ENCODE peak calls at places on chromosomes 4 and X, in seven cellular contexts. K, N, G, X, L, O and S are unnamed samples.

GRCh38 chr4:92305148-92305877 is 1.5 kb downstream of the GRID2 start:
- DNase-seq in K (no peak), N (no peak), O (peak; percentile 32), X (peak; percentile 86), G (peak; percentile 16), L (peak; percentile 22), S (no peak)

GRCh38 chrX:69501433-69501832 is 2.7 kb upstream of the NALF2 start:
- DNase-seq in G (no peak), O (no peak), N (no peak), X (no peak), K (peak; percentile 17), L (peak; percentile 48), S (no peak)

GRCh38 chrX:68059469-68059868 is 373.8 kb downstream of the OPHN1 start:
- DNase-seq in K (no peak), N (no peak), L (no peak), X (no peak), O (no peak), G (no peak), S (no peak)

GRCh38 chrX:40809210-40809609 is 73.9 kb upstream of the MED14 start:
- DNase-seq in K (no peak), X (no peak), O (peak; percentile 49), G (no peak), L (no peak), N (no peak), S (no peak)

GRCh38 chrX:23503835-23504539 is 163.3 kb upstream of the PRDX4 start:
- DNase-seq in N (peak; percentile 57), O (peak; percentile 66), K (no peak), X (no peak), G (peak; percentile 83), L (peak; percentile 79), S (no peak)

GRCh38 chr4:81215219-81215892 is at the start of gene PRKG2:
- DNase-seq in O (no peak), K (no peak), L (no peak), X (peak; percentile 24), N (no peak), G (no peak), S (peak; percentile 72)

GRCh38 chr4:6263541-6264540 is 5.8 kb upstream of the WFS1 start:
- DNase-seq in X (peak; percentile 40), N (no peak), K (no peak), O (peak; percentile 63), L (no peak), G (no peak), S (no peak)

GRCh38 chr4:83011779-83012630 is 1.4 kb upstream of the LIN54 start:
- DNase-seq in X (no peak), N (peak; percentile 71), L (no peak), O (peak; percentile 24), K (peak; percentile 42), G (peak; percentile 27), S (no peak)

GRCh38 chr4:11111876-11112275 is 316.8 kb downstream of the HS3ST1 start:
- DNase-seq in L (no peak), K (no peak), O (no peak), G (no peak), X (no peak), N (no peak), S (no peak)

GRCh38 chr4:47623916-47624554 is 139.0 kb downstream of the ATP10D start:
- DNase-seq in L (no peak), G (no peak), N (no peak), K (no peak), X (no peak), O (peak; percentile 73), S (no peak)

GRCh38 chrX:42025861-42026260 is 102.5 kb upstream of the CASK start:
- DNase-seq in N (no peak), K (no peak), L (no peak), G (no peak), O (no peak), X (no peak), S (no peak)

GRCh38 chr4:10639100-10639499 is 45.5 kb downstream of the CLNK start:
- DNase-seq in O (no peak), G (no peak), X (no peak), L (no peak), K (no peak), N (no peak), S (no peak)

GRCh38 chr4:27524224-27524623 is 663.6 kb downstream of the STIM2 start:
- DNase-seq in G (no peak), N (no peak), K (no peak), L (no peak), O (no peak), X (no peak), S (no peak)

GRCh38 chr4:177339794-177340374 is 30.2 kb downstream of the NEIL3 start:
- DNase-seq in O (peak; percentile 51), L (peak; percentile 4), N (no peak), K (peak; percentile 15), G (no peak), X (no peak), S (no peak)

GRCh38 chr4:131002132-131002531 is 1906.2 kb downstream of the C4orf33 start:
- DNase-seq in O (no peak), N (no peak), L (no peak), K (no peak), X (no peak), G (no peak), S (no peak)

GRCh38 chr4:39698424-39699009 is 581 bp downstream of the UBE2K start:
- DNase-seq in X (no peak), L (no peak), K (peak; percentile 65), G (peak; percentile 46), O (no peak), N (peak; percentile 72), S (no peak)

GRCh38 chr4:154559141-154559841 is 3.5 kb upstream of the FGB start:
- DNase-seq in O (peak; percentile 65), G (no peak), N (no peak), X (no peak), L (peak; percentile 44), K (peak; percentile 50), S (no peak)

GRCh38 chrX:123797543-123798447 is 62.1 kb upstream of the XIAP start:
- DNase-seq in O (no peak), X (no peak), K (no peak), L (no peak), N (no peak), G (no peak), S (no peak)

GRCh38 chr4:119598521-119598920 is 30.1 kb downstream of the PDE5A start:
- DNase-seq in O (no peak), X (no peak), L (no peak), N (no peak), G (no peak), K (no peak), S (no peak)

GRCh38 chrX:132738951-132739350 is 219.5 kb downstream of the HS6ST2 start:
- DNase-seq in O (no peak), K (no peak), L (no peak), G (no peak), X (no peak), N (no peak), S (no peak)

GRCh38 chrX:20032201-20032600 is 41.3 kb upstream of the BCLAF3 start:
- DNase-seq in O (no peak), N (no peak), G (no peak), L (no peak), X (no peak), K (no peak), S (no peak)

GRCh38 chr4:1330761-1331590 is 16.0 kb upstream of the UVSSA start:
- DNase-seq in O (no peak), L (no peak), K (no peak), G (no peak), N (no peak), X (peak; percentile 60), S (no peak)

DNA sequence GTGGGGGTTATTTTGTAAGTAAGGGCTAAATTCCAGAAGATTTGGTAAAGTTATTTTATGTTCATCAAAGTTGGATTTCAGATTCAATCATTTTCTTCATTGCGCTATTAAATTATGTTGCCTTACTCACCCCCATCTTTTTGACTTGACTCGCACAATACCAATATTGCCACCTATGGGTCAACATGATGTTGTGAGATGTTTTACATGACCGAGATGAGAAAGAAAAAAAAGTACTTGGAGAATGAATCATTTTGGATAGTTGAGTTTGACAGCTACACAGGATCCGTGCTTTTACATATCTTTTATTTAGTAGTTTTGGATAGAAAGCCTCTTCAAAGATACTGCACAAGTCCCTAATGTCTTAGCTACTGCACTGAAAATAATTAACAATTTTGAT is 224.2 kb upstream of the EMCN start:
- DNase-seq in O (peak; percentile 19), X (no peak), G (no peak), L (peak; percentile 63), K (no peak), N (no peak), S (no peak)
- TF ChIP-seq CTCF in O (peak; percentile 30), X (no peak), G (no peak), L (peak; percentile 64), K (no peak), N (no peak), S (no peak)

DNA sequence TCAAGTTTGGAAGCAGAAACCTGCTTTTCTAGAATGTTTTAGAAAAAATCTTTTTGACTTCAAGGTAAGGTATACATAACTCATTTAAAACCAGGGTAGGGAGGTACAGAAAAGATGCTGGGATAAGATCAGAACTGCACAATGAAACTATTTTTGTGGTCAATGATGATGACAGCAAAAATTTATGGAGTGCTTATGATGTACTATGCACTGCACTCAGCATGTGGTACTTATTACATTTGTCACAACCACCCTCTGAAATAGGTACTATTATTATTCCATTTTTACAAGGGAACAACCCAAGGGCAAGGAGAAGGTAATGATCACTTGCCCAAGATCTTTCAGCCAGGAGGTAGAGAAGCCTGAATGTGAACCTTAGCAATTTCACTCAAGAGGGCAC is 8.0 kb downstream of the GPM6B start:
- DNase-seq in N (no peak), X (no peak), K (no peak), L (no peak), O (no peak), G (no peak), S (no peak)
- TF ChIP-seq POLR2A in N (no peak), X (no peak), K (no peak), L (no peak), O (no peak), G (no peak), S (no peak)

GRCh38 chr4:118004088-118004487 is 30.2 kb upstream of the NDST3 start:
- DNase-seq in L (no peak), K (no peak), N (no peak), O (no peak), X (no peak), G (no peak), S (no peak)

GRCh38 chr4:118005883-118006282 is 28.4 kb upstream of the NDST3 start:
- DNase-seq in K (no peak), G (no peak), O (no peak), N (no peak), X (no peak), L (no peak), S (no peak)
- TF ChIP-seq CTCF in K (no peak), G (no peak), O (no peak), N (no peak), X (no peak), L (peak; percentile 40), S (no peak)

DNA sequence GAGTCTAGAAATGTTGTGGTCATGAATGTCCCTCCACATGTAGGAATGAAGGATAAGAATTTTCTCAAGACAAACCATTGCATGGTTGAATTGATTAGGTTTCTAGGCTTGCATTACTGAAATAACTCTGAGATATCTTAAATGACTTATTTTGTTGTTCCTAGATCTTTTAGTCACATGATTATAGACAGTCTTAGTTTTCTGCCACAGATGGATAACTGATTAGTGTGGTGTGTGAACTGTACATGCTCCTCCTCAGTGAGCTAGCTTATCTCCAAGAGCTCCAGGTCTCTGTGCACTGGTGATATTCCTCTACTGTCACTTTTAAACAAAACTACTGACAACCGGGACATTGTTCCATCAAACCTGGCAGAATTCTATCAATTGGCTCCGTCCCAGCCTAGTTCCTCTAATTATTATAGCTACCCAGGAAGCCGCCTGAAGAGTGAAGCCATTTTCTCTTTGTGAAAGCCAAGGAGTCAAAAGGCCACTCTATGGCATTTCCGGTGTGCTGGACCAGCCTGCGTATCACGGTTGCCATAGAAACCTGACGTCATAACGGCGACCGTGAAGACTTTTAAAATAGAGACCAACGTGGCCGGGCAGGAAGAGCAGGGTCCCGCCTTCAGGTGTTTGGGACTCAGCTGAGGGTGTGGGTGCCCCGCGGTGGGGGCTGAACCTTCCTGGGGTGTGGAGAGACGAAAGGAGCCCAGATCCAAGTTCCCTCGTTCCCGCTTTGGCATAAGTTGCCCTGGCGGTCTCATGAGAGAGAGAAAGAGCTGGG is 28.1 kb downstream of the BEX3 start:
- DNase-seq in X (peak; percentile 33), N (peak; percentile 76), K (peak; percentile 61), O (peak; percentile 91), G (peak; percentile 7), L (peak; percentile 59), S (no peak)
- TF ChIP-seq POLR2A in X (no peak), N (no peak), K (peak; percentile 39), O (peak; percentile 71), G (no peak), L (no peak), S (no peak)